ENCODE peak calls at places on chromosomes 13 and 19, in seven cellular contexts. One of them, this sample, is unnamed.
A peak's percentile ranks its signal among the peaks of the same experiment; 100 is the strongest.

GRCh38 chr19:33740811-33741396 is 55.8 kb upstream of the KCTD15 start:
- DNase-seq in cardiac muscle cell: peak; percentile 58
- DNase-seq in kidney epithelial cell: no peak
- DNase-seq in AG10803: peak; percentile 9
- DNase-seq in transverse colon: no peak
- DNase-seq in fibroblast of mammary gland: peak; percentile 25
- DNase-seq in tibial nerve: no peak
- DNase-seq in this sample: peak; percentile 20

GRCh38 chr19:29520390-29520789 is 5.4 kb upstream of the VSTM2B start:
- DNase-seq in cardiac muscle cell: no peak
- DNase-seq in kidney epithelial cell: no peak
- DNase-seq in AG10803: no peak
- DNase-seq in transverse colon: no peak
- DNase-seq in fibroblast of mammary gland: no peak
- DNase-seq in tibial nerve: no peak
- DNase-seq in this sample: no peak

GRCh38 chr19:33413868-33414666 is 40.6 kb downstream of the CEBPG start:
- DNase-seq in cardiac muscle cell: no peak
- DNase-seq in kidney epithelial cell: no peak
- DNase-seq in AG10803: no peak
- DNase-seq in transverse colon: no peak
- DNase-seq in fibroblast of mammary gland: no peak
- DNase-seq in tibial nerve: no peak
- DNase-seq in this sample: no peak

GRCh38 chr13:21675095-21676007 is 4.5 kb downstream of the FGF9 start:
- DNase-seq in cardiac muscle cell: no peak
- DNase-seq in kidney epithelial cell: no peak
- DNase-seq in AG10803: no peak
- DNase-seq in transverse colon: peak; percentile 54
- DNase-seq in fibroblast of mammary gland: no peak
- DNase-seq in tibial nerve: no peak
- DNase-seq in this sample: peak; percentile 31

GRCh38 chr13:79710376-79710775 is 229.4 kb downstream of the NDFIP2 start:
- DNase-seq in cardiac muscle cell: peak; percentile 71
- DNase-seq in kidney epithelial cell: peak; percentile 26
- DNase-seq in AG10803: peak; percentile 86
- DNase-seq in transverse colon: no peak
- DNase-seq in fibroblast of mammary gland: peak; percentile 45
- DNase-seq in tibial nerve: no peak
- DNase-seq in this sample: peak; percentile 54

GRCh38 chr19:33511346-33511745 is 10.2 kb downstream of the PEPD start:
- DNase-seq in cardiac muscle cell: no peak
- DNase-seq in kidney epithelial cell: no peak
- DNase-seq in AG10803: no peak
- DNase-seq in transverse colon: no peak
- DNase-seq in fibroblast of mammary gland: no peak
- DNase-seq in tibial nerve: no peak
- DNase-seq in this sample: no peak

GRCh38 chr19:53172892-53173291 is 14.0 kb upstream of the ZNF347 start:
- DNase-seq in cardiac muscle cell: peak; percentile 27
- DNase-seq in kidney epithelial cell: no peak
- DNase-seq in AG10803: no peak
- DNase-seq in transverse colon: no peak
- DNase-seq in fibroblast of mammary gland: peak; percentile 49
- DNase-seq in tibial nerve: no peak
- DNase-seq in this sample: peak; percentile 42

GRCh38 chr19:48858984-48859710 is 9.3 kb downstream of the PLEKHA4 start:
- DNase-seq in cardiac muscle cell: no peak
- DNase-seq in kidney epithelial cell: no peak
- DNase-seq in AG10803: no peak
- DNase-seq in transverse colon: peak; percentile 60
- DNase-seq in fibroblast of mammary gland: no peak
- DNase-seq in tibial nerve: no peak
- DNase-seq in this sample: no peak

GRCh38 chr13:50810998-50811397 is 32.5 kb downstream of the DLEU7 start:
- DNase-seq in cardiac muscle cell: no peak
- DNase-seq in kidney epithelial cell: no peak
- DNase-seq in AG10803: no peak
- DNase-seq in transverse colon: no peak
- DNase-seq in fibroblast of mammary gland: no peak
- DNase-seq in tibial nerve: no peak
- DNase-seq in this sample: no peak

GRCh38 chr19:17075860-17076538 is 422 bp downstream of the MYO9B start:
- DNase-seq in cardiac muscle cell: peak; percentile 31
- DNase-seq in kidney epithelial cell: no peak
- DNase-seq in AG10803: no peak
- DNase-seq in transverse colon: peak; percentile 51
- DNase-seq in fibroblast of mammary gland: peak; percentile 14
- DNase-seq in tibial nerve: no peak
- DNase-seq in this sample: peak; percentile 27

GRCh38 chr19:47315125-47315821 is 5.6 kb downstream of the C5AR1 start:
- DNase-seq in cardiac muscle cell: peak; percentile 94
- DNase-seq in kidney epithelial cell: peak; percentile 81
- DNase-seq in AG10803: peak; percentile 89
- DNase-seq in transverse colon: peak; percentile 44
- DNase-seq in fibroblast of mammary gland: peak; percentile 100
- DNase-seq in tibial nerve: no peak
- DNase-seq in this sample: peak; percentile 98

GRCh38 chr19:5290336-5291262 is 50.0 kb downstream of the PTPRS start:
- DNase-seq in cardiac muscle cell: no peak
- DNase-seq in kidney epithelial cell: no peak
- DNase-seq in AG10803: no peak
- DNase-seq in transverse colon: no peak
- DNase-seq in fibroblast of mammary gland: no peak
- DNase-seq in tibial nerve: no peak
- DNase-seq in this sample: no peak

GRCh38 chr13:50798923-50799322 is 44.6 kb downstream of the DLEU7 start:
- DNase-seq in cardiac muscle cell: peak; percentile 32
- DNase-seq in kidney epithelial cell: peak; percentile 7
- DNase-seq in AG10803: peak; percentile 59
- DNase-seq in transverse colon: no peak
- DNase-seq in fibroblast of mammary gland: peak; percentile 57
- DNase-seq in tibial nerve: no peak
- DNase-seq in this sample: peak; percentile 18

GRCh38 chr13:105087941-105088340 is 1447.5 kb downstream of the EFNB2 start:
- DNase-seq in cardiac muscle cell: no peak
- DNase-seq in kidney epithelial cell: no peak
- DNase-seq in AG10803: no peak
- DNase-seq in transverse colon: no peak
- DNase-seq in fibroblast of mammary gland: no peak
- DNase-seq in tibial nerve: no peak
- DNase-seq in this sample: no peak

GRCh38 chr19:2631213-2631821 is 71.2 kb downstream of the GNG7 start:
- DNase-seq in cardiac muscle cell: peak; percentile 42
- DNase-seq in kidney epithelial cell: no peak
- DNase-seq in AG10803: peak; percentile 5
- DNase-seq in transverse colon: no peak
- DNase-seq in fibroblast of mammary gland: peak; percentile 46
- DNase-seq in tibial nerve: no peak
- DNase-seq in this sample: no peak

GRCh38 chr19:45999653-46000121 is 4.4 kb downstream of the CCDC61 start:
- DNase-seq in cardiac muscle cell: peak; percentile 42
- DNase-seq in kidney epithelial cell: no peak
- DNase-seq in AG10803: no peak
- DNase-seq in transverse colon: no peak
- DNase-seq in fibroblast of mammary gland: peak; percentile 51
- DNase-seq in tibial nerve: no peak
- DNase-seq in this sample: peak; percentile 42

GRCh38 chr13:85236431-85236830 is 562.8 kb downstream of the SLITRK6 start:
- DNase-seq in cardiac muscle cell: peak; percentile 49
- DNase-seq in kidney epithelial cell: no peak
- DNase-seq in AG10803: no peak
- DNase-seq in transverse colon: no peak
- DNase-seq in fibroblast of mammary gland: peak; percentile 49
- DNase-seq in tibial nerve: no peak
- DNase-seq in this sample: peak; percentile 91

GRCh38 chr13:49585220-49586157 is at the start of gene RCBTB1:
- DNase-seq in cardiac muscle cell: peak; percentile 72
- DNase-seq in kidney epithelial cell: no peak
- DNase-seq in AG10803: peak; percentile 58
- DNase-seq in transverse colon: peak; percentile 69
- DNase-seq in fibroblast of mammary gland: peak; percentile 44
- DNase-seq in tibial nerve: peak; percentile 18
- DNase-seq in this sample: peak; percentile 64

GRCh38 chr13:48156466-48156865 is 61.6 kb upstream of the MED4 start:
- DNase-seq in cardiac muscle cell: no peak
- DNase-seq in kidney epithelial cell: no peak
- DNase-seq in AG10803: no peak
- DNase-seq in transverse colon: peak; percentile 51
- DNase-seq in fibroblast of mammary gland: no peak
- DNase-seq in tibial nerve: no peak
- DNase-seq in this sample: peak; percentile 79

GRCh38 chr19:3655402-3656072 is 28.9 kb upstream of the CACTIN start:
- DNase-seq in cardiac muscle cell: peak; percentile 87
- DNase-seq in kidney epithelial cell: peak; percentile 56
- DNase-seq in AG10803: peak; percentile 95
- DNase-seq in transverse colon: peak; percentile 37
- DNase-seq in fibroblast of mammary gland: peak; percentile 94
- DNase-seq in tibial nerve: no peak
- DNase-seq in this sample: peak; percentile 83

GRCh38 chr13:72379581-72379980 is 347.8 kb downstream of the MZT1 start:
- DNase-seq in cardiac muscle cell: peak; percentile 1
- DNase-seq in kidney epithelial cell: no peak
- DNase-seq in AG10803: no peak
- DNase-seq in transverse colon: no peak
- DNase-seq in fibroblast of mammary gland: no peak
- DNase-seq in tibial nerve: no peak
- DNase-seq in this sample: peak; percentile 69

GRCh38 chr13:29893438-29893837 is 43.0 kb upstream of the UBL3 start:
- DNase-seq in cardiac muscle cell: no peak
- DNase-seq in kidney epithelial cell: no peak
- DNase-seq in AG10803: peak; percentile 75
- DNase-seq in transverse colon: no peak
- DNase-seq in fibroblast of mammary gland: peak; percentile 73
- DNase-seq in tibial nerve: no peak
- DNase-seq in this sample: no peak

GRCh38 chr19:11405846-11406643 is 13.1 kb downstream of the RGL3 start:
- DNase-seq in cardiac muscle cell: peak; percentile 62
- DNase-seq in kidney epithelial cell: no peak
- DNase-seq in AG10803: no peak
- DNase-seq in transverse colon: no peak
- DNase-seq in fibroblast of mammary gland: peak; percentile 34
- DNase-seq in tibial nerve: no peak
- DNase-seq in this sample: no peak
- TF ChIP-seq CTCF in cardiac muscle cell: peak; percentile 60
- TF ChIP-seq CTCF in kidney epithelial cell: peak; percentile 43
- TF ChIP-seq CTCF in AG10803: peak; percentile 24
- TF ChIP-seq CTCF in transverse colon: no peak
- TF ChIP-seq CTCF in fibroblast of mammary gland: peak; percentile 20
- TF ChIP-seq CTCF in tibial nerve: no peak
- TF ChIP-seq CTCF in this sample: peak; percentile 24

GRCh38 chr13:45055198-45055901 is 65.0 kb upstream of the GTF2F2 start:
- DNase-seq in cardiac muscle cell: peak; percentile 85
- DNase-seq in kidney epithelial cell: peak; percentile 91
- DNase-seq in AG10803: peak; percentile 95
- DNase-seq in transverse colon: peak; percentile 29
- DNase-seq in fibroblast of mammary gland: peak; percentile 95
- DNase-seq in tibial nerve: no peak
- DNase-seq in this sample: peak; percentile 94
- H3K4me3 ChIP-seq in cardiac muscle cell: no peak overlapping the region
- H3K4me3 ChIP-seq in kidney epithelial cell: no peak overlapping the region
- H3K4me3 ChIP-seq in AG10803: peak overlapping the region; percentile 24
- H3K4me3 ChIP-seq in transverse colon: no peak overlapping the region
- H3K4me3 ChIP-seq in fibroblast of mammary gland: peak overlapping the region; percentile 22
- H3K4me3 ChIP-seq in tibial nerve: no peak overlapping the region
- H3K4me3 ChIP-seq in this sample: no peak overlapping the region

GRCh38 chr13:35824825-35825224 is 306.4 kb downstream of the DCLK1 start:
- DNase-seq in cardiac muscle cell: no peak
- DNase-seq in kidney epithelial cell: no peak
- DNase-seq in AG10803: no peak
- DNase-seq in transverse colon: no peak
- DNase-seq in fibroblast of mammary gland: no peak
- DNase-seq in tibial nerve: no peak
- DNase-seq in this sample: no peak

GRCh38 chr13:35822666-35823065 is 308.5 kb downstream of the DCLK1 start:
- DNase-seq in cardiac muscle cell: no peak
- DNase-seq in kidney epithelial cell: no peak
- DNase-seq in AG10803: no peak
- DNase-seq in transverse colon: no peak
- DNase-seq in fibroblast of mammary gland: no peak
- DNase-seq in tibial nerve: no peak
- DNase-seq in this sample: no peak

GRCh38 chr13:35824395-35824794 is 306.8 kb downstream of the DCLK1 start:
- DNase-seq in cardiac muscle cell: no peak
- DNase-seq in kidney epithelial cell: no peak
- DNase-seq in AG10803: no peak
- DNase-seq in transverse colon: no peak
- DNase-seq in fibroblast of mammary gland: no peak
- DNase-seq in tibial nerve: no peak
- DNase-seq in this sample: no peak

GRCh38 chr13:35830850-35831450 is 300.2 kb downstream of the DCLK1 start:
- DNase-seq in cardiac muscle cell: no peak
- DNase-seq in kidney epithelial cell: no peak
- DNase-seq in AG10803: no peak
- DNase-seq in transverse colon: no peak
- DNase-seq in fibroblast of mammary gland: no peak
- DNase-seq in tibial nerve: no peak
- DNase-seq in this sample: no peak

GRCh38 chr13:35826626-35827254 is 304.4 kb downstream of the DCLK1 start:
- DNase-seq in cardiac muscle cell: no peak
- DNase-seq in kidney epithelial cell: no peak
- DNase-seq in AG10803: no peak
- DNase-seq in transverse colon: no peak
- DNase-seq in fibroblast of mammary gland: no peak
- DNase-seq in tibial nerve: no peak
- DNase-seq in this sample: no peak
- TF ChIP-seq CTCF in cardiac muscle cell: peak; percentile 3
- TF ChIP-seq CTCF in kidney epithelial cell: peak; percentile 38
- TF ChIP-seq CTCF in AG10803: no peak
- TF ChIP-seq CTCF in transverse colon: no peak
- TF ChIP-seq CTCF in fibroblast of mammary gland: peak; percentile 42
- TF ChIP-seq CTCF in tibial nerve: no peak
- TF ChIP-seq CTCF in this sample: peak; percentile 43

GRCh38 chr19:39531834-39532232 is 819 bp downstream of the EID2B start:
- DNase-seq in cardiac muscle cell: no peak
- DNase-seq in kidney epithelial cell: no peak
- DNase-seq in AG10803: no peak
- DNase-seq in transverse colon: no peak
- DNase-seq in fibroblast of mammary gland: no peak
- DNase-seq in tibial nerve: no peak
- DNase-seq in this sample: no peak

GRCh38 chr19:39533791-39534190 is 1.1 kb upstream of the EID2B start:
- DNase-seq in cardiac muscle cell: no peak
- DNase-seq in kidney epithelial cell: no peak
- DNase-seq in AG10803: no peak
- DNase-seq in transverse colon: no peak
- DNase-seq in fibroblast of mammary gland: no peak
- DNase-seq in tibial nerve: no peak
- DNase-seq in this sample: no peak

GRCh38 chr19:39532233-39533002 is at the start of gene EID2B:
- DNase-seq in cardiac muscle cell: peak; percentile 97
- DNase-seq in kidney epithelial cell: peak; percentile 73
- DNase-seq in AG10803: peak; percentile 91
- DNase-seq in transverse colon: peak; percentile 95
- DNase-seq in fibroblast of mammary gland: peak; percentile 96
- DNase-seq in tibial nerve: peak; percentile 91
- DNase-seq in this sample: peak; percentile 95

GRCh38 chr19:39533003-39533512 is 406 bp upstream of the EID2B start:
- DNase-seq in cardiac muscle cell: no peak
- DNase-seq in kidney epithelial cell: no peak
- DNase-seq in AG10803: no peak
- DNase-seq in transverse colon: no peak
- DNase-seq in fibroblast of mammary gland: no peak
- DNase-seq in tibial nerve: no peak
- DNase-seq in this sample: no peak
- H3K4me3 ChIP-seq in cardiac muscle cell: no peak overlapping the region
- H3K4me3 ChIP-seq in kidney epithelial cell: no peak overlapping the region
- H3K4me3 ChIP-seq in AG10803: no peak overlapping the region
- H3K4me3 ChIP-seq in transverse colon: no peak overlapping the region
- H3K4me3 ChIP-seq in fibroblast of mammary gland: no peak overlapping the region
- H3K4me3 ChIP-seq in tibial nerve: no peak overlapping the region
- H3K4me3 ChIP-seq in this sample: no peak overlapping the region